ENCODE peak calls at places on chromosomes 4 and X, in seven cellular contexts. E is A673, Q is SJSA1, R is ovary, L is aorta, U is hepatocyte, F is dorsolateral prefrontal cortex. N is an unnamed sample.

GRCh38 chrX:41238543-41238942 is 95.4 kb upstream of the DDX3X start:
- DNase-seq in E (peak), Q (no peak), R (no peak), L (no peak), U (no peak), F (no peak), N (no peak)

GRCh38 chr4:15652191-15652590 is 3.0 kb downstream of the FBXL5 start:
- DNase-seq in E (no peak), Q (no peak), R (no peak), L (no peak), U (no peak), F (no peak), N (no peak)

GRCh38 chrX:15376956-15377355 is 7.3 kb downstream of the VEGFD start:
- DNase-seq in E (no peak), Q (no peak), R (no peak), L (no peak), U (no peak), F (no peak), N (no peak)

GRCh38 chrX:104137496-104137895 is 19.3 kb downstream of the SLC25A53 start:
- DNase-seq in E (peak), Q (no peak), R (no peak), L (no peak), U (no peak), F (no peak), N (no peak)

GRCh38 chr4:97759785-97760184 is 383.5 kb downstream of the STPG2 start:
- DNase-seq in E (no peak), Q (no peak), R (no peak), L (no peak), U (no peak), F (no peak), N (no peak)

GRCh38 chr4:38980903-38981676 is 51.1 kb downstream of the TMEM156 start:
- DNase-seq in E (peak), Q (peak), R (no peak), L (no peak), U (no peak), F (no peak), N (no peak)

GRCh38 chr4:80072607-80073361 is at the start of gene ANTXR2:
- DNase-seq in E (peak), Q (peak), R (peak), L (peak), U (peak), F (peak), N (peak)

GRCh38 chr4:88960576-88960975 is 96.4 kb downstream of the FAM13A start:
- DNase-seq in E (no peak), Q (no peak), R (no peak), L (no peak), U (no peak), F (no peak), N (no peak)

GRCh38 chr4:65259251-65259650 is 411.0 kb downstream of the EPHA5 start:
- DNase-seq in E (no peak), Q (no peak), R (no peak), L (no peak), U (no peak), F (no peak), N (no peak)

GRCh38 chrX:20026278-20026677 is 35.4 kb upstream of the BCLAF3 start:
- DNase-seq in E (peak), Q (no peak), R (no peak), L (no peak), U (no peak), F (no peak), N (no peak)

GRCh38 chr4:20890752-20891151 is 190.5 kb downstream of the PACRGL start:
- DNase-seq in E (no peak), Q (no peak), R (no peak), L (no peak), U (no peak), F (no peak), N (no peak)

GRCh38 chrX:8147216-8147615 is 23.9 kb downstream of the VCX2 start:
- DNase-seq in E (no peak), Q (no peak), R (no peak), L (no peak), U (no peak), F (no peak), N (no peak)

GRCh38 chr4:172776203-172776896 is 392.3 kb upstream of the GALNT7 start:
- DNase-seq in E (no peak), Q (no peak), R (no peak), L (no peak), U (no peak), F (no peak), N (no peak)

GRCh38 chrX:22325091-22325490 is 52.4 kb downstream of the CBLL2 start:
- DNase-seq in E (no peak), Q (peak), R (no peak), L (no peak), U (no peak), F (no peak), N (no peak)

GRCh38 chrX:134186362-134187121 is 50.4 kb upstream of the CCDC160 start:
- DNase-seq in E (no peak), Q (no peak), R (no peak), L (no peak), U (no peak), F (no peak), N (no peak)

GRCh38 chr4:181968371-181968770 is 274.8 kb upstream of the TENM3 start:
- DNase-seq in E (no peak), Q (no peak), R (no peak), L (no peak), U (no peak), F (no peak), N (no peak)

GRCh38 chr4:81490761-81491160 is 19.1 kb upstream of the RASGEF1B start:
- DNase-seq in E (no peak), Q (no peak), R (no peak), L (no peak), U (no peak), F (no peak), N (no peak)
- H3K27ac ChIP-seq in E (no peak), Q (no peak), R (no peak), L (no peak), U (no peak), F (no peak), N (no peak)

DNA sequence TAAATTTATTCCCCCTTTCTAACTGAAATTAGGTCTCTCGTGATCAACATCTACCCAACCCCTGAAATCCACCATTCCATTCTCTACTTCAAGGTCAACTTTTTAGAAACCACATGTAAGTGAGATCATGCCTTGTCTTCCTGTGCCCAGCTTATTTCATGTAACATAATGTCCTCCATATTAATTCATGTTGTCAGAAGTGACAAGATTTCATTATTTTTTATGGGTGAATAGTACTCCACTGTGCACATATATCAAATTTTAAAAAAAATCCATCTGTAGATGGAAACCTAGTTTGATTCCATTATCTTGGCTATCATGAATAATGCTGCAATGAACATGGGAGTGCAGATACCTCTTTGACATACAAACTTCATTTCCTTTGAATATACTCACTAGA is 1.5 kb downstream of the PPID start:
- DNase-seq in E (no peak), Q (no peak), R (no peak), L (no peak), U (no peak), F (no peak), N (no peak)
- H3K4me3 ChIP-seq in E (no peak), Q (no peak), R (no peak), L (no peak), U (peak), F (peak), N (no peak)

GRCh38 chr4:53658029-53658428 is 66.7 kb upstream of the LNX1 start:
- DNase-seq in E (no peak), Q (no peak), R (no peak), L (no peak), U (no peak), F (no peak), N (no peak)

GRCh38 chr4:53651142-53651720 is 59.9 kb upstream of the LNX1 start:
- DNase-seq in E (no peak), Q (no peak), R (no peak), L (no peak), U (peak), F (no peak), N (peak)

GRCh38 chr4:53656421-53656981 is 65.2 kb upstream of the LNX1 start:
- DNase-seq in E (no peak), Q (no peak), R (no peak), L (peak), U (no peak), F (no peak), N (no peak)

GRCh38 chr4:53653484-53654053 is 62.3 kb upstream of the LNX1 start:
- DNase-seq in E (no peak), Q (no peak), R (no peak), L (no peak), U (peak), F (no peak), N (no peak)

DNA sequence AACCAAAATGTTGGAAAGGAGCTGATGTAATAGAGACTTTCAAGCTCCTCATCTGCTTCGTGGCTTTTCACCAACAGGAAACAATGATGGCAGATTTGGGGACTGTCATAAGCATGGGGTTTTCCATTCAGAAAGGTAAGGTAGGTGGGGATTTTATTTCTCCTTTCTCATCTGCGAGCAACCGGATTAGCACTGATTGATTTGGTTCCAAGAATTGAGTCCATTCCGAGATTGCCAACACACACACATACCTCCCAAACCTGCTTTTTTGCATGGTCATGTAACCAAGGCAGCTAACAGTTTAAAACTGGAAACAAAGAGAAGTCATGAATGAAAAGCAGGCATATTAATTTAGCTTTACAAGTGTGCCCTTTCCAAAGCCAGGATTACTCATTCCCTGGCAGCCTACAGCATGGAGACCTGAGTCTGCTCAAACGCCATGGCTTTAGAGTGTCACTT is 63.0 kb upstream of the LNX1 start:
- DNase-seq in E (no peak), Q (no peak), R (no peak), L (peak), U (no peak), F (no peak), N (no peak)
- H3K27ac ChIP-seq in E (no peak), Q (no peak), R (no peak), L (no peak), U (peak), F (no peak), N (peak)

GRCh38 chr4:140568507-140569306 is at the start of gene UCP1:
- DNase-seq in E (peak), Q (no peak), R (peak), L (peak), U (peak), F (no peak), N (no peak)
- H3K4me3 ChIP-seq in E (peak), Q (no peak), R (peak), L (no peak), U (peak), F (peak), N (peak)

N was measured in suprapubic skin.